ENCODE peak calls at places on chromosomes 2 and 18, in four cellular contexts. One of them, this sample, is unnamed.

GRCh38 chr2:159129301-159129700 is 157.2 kb downstream of the WDSUB1 start:
- DNase-seq in spleen: no peak
- DNase-seq in mesothelial cell of epicardium: no peak
- DNase-seq in testis: no peak
- DNase-seq in this sample: no peak

GRCh38 chr2:40457846-40458245 is 6.0 kb upstream of the SLC8A1 start:
- DNase-seq in spleen: no peak
- DNase-seq in mesothelial cell of epicardium: no peak
- DNase-seq in testis: no peak
- DNase-seq in this sample: no peak

GRCh38 chr2:123015186-123015585 is 1009.9 kb upstream of the CNTNAP5 start:
- DNase-seq in spleen: no peak
- DNase-seq in mesothelial cell of epicardium: no peak
- DNase-seq in testis: no peak
- DNase-seq in this sample: no peak

GRCh38 chr2:26720322-26721166 is 28.0 kb downstream of the KCNK3 start:
- DNase-seq in spleen: no peak
- DNase-seq in mesothelial cell of epicardium: no peak
- DNase-seq in testis: peak
- DNase-seq in this sample: no peak

GRCh38 chr2:146119586-146119985 is 1599.7 kb upstream of the ZEB2 start:
- DNase-seq in spleen: no peak
- DNase-seq in mesothelial cell of epicardium: no peak
- DNase-seq in testis: no peak
- DNase-seq in this sample: no peak

GRCh38 chr18:71666481-71666880 is 877.7 kb downstream of the CBLN2 start:
- DNase-seq in spleen: no peak
- DNase-seq in mesothelial cell of epicardium: no peak
- DNase-seq in testis: no peak
- DNase-seq in this sample: no peak

GRCh38 chr2:71906357-71906973 is 241.2 kb downstream of the CYP26B1 start:
- DNase-seq in spleen: no peak
- DNase-seq in mesothelial cell of epicardium: no peak
- DNase-seq in testis: no peak
- DNase-seq in this sample: no peak

GRCh38 chr2:74544634-74545033 is 9.1 kb downstream of the LOXL3 start:
- DNase-seq in spleen: no peak
- DNase-seq in mesothelial cell of epicardium: no peak
- DNase-seq in testis: no peak
- DNase-seq in this sample: no peak

GRCh38 chr18:57768557-57769326 is 34.4 kb downstream of the ATP8B1 start:
- DNase-seq in spleen: no peak
- DNase-seq in mesothelial cell of epicardium: no peak
- DNase-seq in testis: no peak
- DNase-seq in this sample: no peak

GRCh38 chr2:99700482-99701398 is 210.9 kb upstream of the REV1 start:
- DNase-seq in spleen: no peak
- DNase-seq in mesothelial cell of epicardium: no peak
- DNase-seq in testis: peak
- DNase-seq in this sample: no peak

GRCh38 chr18:35553300-35553699 is 28.2 kb upstream of the GALNT1 start:
- DNase-seq in spleen: no peak
- DNase-seq in mesothelial cell of epicardium: no peak
- DNase-seq in testis: no peak
- DNase-seq in this sample: no peak

GRCh38 chr18:54947115-54947514 is 12.1 kb downstream of the CCDC68 start:
- DNase-seq in spleen: no peak
- DNase-seq in mesothelial cell of epicardium: no peak
- DNase-seq in testis: peak
- DNase-seq in this sample: no peak

GRCh38 chr18:11004951-11005350 is 144.4 kb downstream of the PIEZO2 start:
- DNase-seq in spleen: no peak
- DNase-seq in mesothelial cell of epicardium: no peak
- DNase-seq in testis: no peak
- DNase-seq in this sample: no peak

GRCh38 chr18:44798433-44799048 is 117.9 kb downstream of the SETBP1 start:
- DNase-seq in spleen: no peak
- DNase-seq in mesothelial cell of epicardium: no peak
- DNase-seq in testis: no peak
- DNase-seq in this sample: no peak

GRCh38 chr2:149145314-149146295 is 107.1 kb downstream of the LYPD6B start:
- DNase-seq in spleen: no peak
- DNase-seq in mesothelial cell of epicardium: no peak
- DNase-seq in testis: no peak
- DNase-seq in this sample: no peak

DNA sequence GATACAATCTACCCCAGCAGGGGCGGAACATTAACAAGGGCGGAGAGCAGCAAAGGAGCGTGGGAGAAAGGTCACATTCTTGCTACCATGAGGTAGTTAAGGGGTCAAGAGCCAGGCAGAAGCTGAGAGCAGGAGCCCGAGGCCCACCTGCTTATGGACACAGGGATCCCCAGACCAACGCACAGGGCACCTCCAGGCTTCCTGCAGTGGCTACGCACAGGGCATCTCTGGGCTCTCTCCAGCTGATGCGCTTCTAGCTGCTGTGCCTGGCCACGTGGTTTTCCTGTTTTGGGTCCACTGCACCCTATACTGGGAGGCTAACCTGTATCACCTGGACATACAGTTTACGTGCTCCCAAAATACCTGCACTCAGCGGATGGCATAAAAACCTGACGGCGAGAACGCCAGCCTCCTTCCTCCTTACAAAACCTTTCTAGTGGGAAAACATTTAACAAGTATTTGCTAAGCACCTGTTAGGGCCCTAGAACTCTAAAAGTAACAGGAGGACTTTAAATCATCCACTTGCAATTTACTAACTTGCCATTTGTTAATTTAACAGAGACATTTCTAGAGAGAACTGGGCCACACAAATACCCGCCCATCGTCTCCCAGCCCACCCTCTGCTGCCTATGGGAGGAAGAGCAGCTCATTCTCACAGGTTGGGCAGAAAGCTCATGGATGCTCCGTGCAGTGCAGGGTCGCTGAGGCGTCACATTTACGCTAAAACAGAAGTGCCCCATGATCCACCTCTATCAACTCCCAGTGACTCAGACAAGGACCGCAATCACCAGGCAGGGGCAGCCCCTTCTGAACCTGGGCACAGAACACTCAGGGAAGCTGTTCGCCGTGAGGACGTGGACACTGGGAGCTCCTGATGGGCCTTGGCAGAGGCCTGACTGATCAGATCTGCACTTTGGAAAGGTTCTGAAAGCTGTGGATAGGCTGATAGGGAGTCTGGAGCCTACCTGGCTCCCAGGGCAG is 107.1 kb downstream of the HDAC4 start:
- DNase-seq in spleen: peak
- DNase-seq in mesothelial cell of epicardium: no peak
- DNase-seq in testis: peak
- DNase-seq in this sample: no peak
- TF ChIP-seq CTCF in spleen: no peak
- TF ChIP-seq CTCF in mesothelial cell of epicardium: no peak
- TF ChIP-seq CTCF in testis: no peak
- TF ChIP-seq CTCF in this sample: no peak

GRCh38 chr2:105138643-105139042 is 100.8 kb downstream of the MRPS9 start:
- DNase-seq in spleen: no peak
- DNase-seq in mesothelial cell of epicardium: no peak
- DNase-seq in testis: no peak
- DNase-seq in this sample: no peak

GRCh38 chr2:105129722-105130232 is 91.9 kb downstream of the MRPS9 start:
- DNase-seq in spleen: peak
- DNase-seq in mesothelial cell of epicardium: no peak
- DNase-seq in testis: no peak
- DNase-seq in this sample: no peak

GRCh38 chr2:105135436-105135835 is 97.6 kb downstream of the MRPS9 start:
- DNase-seq in spleen: no peak
- DNase-seq in mesothelial cell of epicardium: no peak
- DNase-seq in testis: no peak
- DNase-seq in this sample: no peak

GRCh38 chr2:105136394-105136793 is 98.5 kb downstream of the MRPS9 start:
- DNase-seq in spleen: no peak
- DNase-seq in mesothelial cell of epicardium: no peak
- DNase-seq in testis: no peak
- DNase-seq in this sample: no peak

GRCh38 chr2:105134076-105134475 is 96.2 kb downstream of the MRPS9 start:
- DNase-seq in spleen: no peak
- DNase-seq in mesothelial cell of epicardium: no peak
- DNase-seq in testis: no peak
- DNase-seq in this sample: no peak
- TF ChIP-seq CTCF in spleen: no peak
- TF ChIP-seq CTCF in mesothelial cell of epicardium: no peak
- TF ChIP-seq CTCF in testis: no peak
- TF ChIP-seq CTCF in this sample: no peak

DNA sequence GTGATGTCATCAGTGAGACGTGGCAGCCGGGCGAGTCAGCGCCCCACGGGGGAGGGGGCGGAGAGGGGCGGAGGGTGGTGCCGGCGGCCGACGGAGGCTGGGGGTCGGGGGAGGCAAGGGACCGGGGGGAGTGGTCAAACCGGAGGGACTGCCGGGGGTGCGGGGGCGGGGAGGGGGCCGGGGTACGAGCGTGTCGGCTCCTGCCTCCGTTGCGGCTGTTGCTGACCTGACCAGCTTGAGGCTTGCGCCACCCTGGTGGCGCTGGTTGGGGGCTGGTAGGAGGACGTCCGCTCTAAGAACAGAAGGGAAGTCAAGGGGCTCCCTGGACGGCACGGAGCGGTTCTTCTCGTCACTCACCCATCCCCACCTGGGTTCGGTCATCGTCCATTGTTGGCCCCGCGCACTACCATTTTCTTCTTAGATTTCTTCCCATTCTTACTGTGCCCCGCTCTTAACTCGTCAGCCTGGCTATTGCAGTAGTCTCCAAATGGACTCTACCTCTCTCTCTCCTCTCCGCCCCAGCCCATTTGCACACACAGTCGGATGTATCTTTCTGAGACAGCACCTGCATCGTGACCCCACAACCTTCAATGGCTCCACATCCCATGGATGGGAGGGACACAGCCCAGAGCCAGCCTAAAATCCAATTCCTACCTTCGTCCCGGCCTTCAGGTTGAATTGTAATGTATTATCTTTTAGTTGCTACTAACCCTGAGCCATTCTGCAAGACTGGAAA is 702 bp upstream of the RAB1A start:
- DNase-seq in spleen: no peak
- DNase-seq in mesothelial cell of epicardium: no peak
- DNase-seq in testis: no peak
- DNase-seq in this sample: no peak
- TF ChIP-seq CTCF in spleen: peak
- TF ChIP-seq CTCF in mesothelial cell of epicardium: no peak
- TF ChIP-seq CTCF in testis: no peak
- TF ChIP-seq CTCF in this sample: no peak

DNA sequence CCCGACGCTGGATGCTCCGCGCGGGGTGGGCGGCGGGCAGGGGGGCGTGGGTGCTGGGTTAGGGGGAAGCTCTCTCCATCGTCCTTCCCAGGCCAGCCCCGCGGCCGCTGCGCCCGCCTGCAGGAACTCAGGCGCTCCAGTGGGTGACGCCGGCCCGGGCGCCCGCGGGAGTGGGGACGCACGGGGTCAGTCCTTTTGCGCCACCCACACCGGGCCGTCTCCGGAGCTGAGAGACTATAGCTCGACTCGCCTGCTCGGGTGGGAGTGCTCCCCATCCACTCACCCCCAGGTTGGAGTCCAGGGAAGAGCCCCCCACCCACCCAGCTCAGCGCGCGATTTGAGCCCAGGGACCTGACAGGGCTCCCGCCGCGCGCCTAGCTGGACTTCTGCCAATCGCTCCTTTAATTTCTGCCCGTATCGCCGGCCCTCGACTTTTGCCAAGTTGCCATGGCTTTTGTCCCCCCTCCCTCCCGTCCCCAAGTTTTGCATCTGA is 205.6 kb upstream of the SMAD2 start:
- DNase-seq in spleen: peak
- DNase-seq in mesothelial cell of epicardium: no peak
- DNase-seq in testis: peak
- DNase-seq in this sample: no peak
- TF ChIP-seq CTCF in spleen: no peak
- TF ChIP-seq CTCF in mesothelial cell of epicardium: no peak
- TF ChIP-seq CTCF in testis: no peak
- TF ChIP-seq CTCF in this sample: no peak

DNA sequence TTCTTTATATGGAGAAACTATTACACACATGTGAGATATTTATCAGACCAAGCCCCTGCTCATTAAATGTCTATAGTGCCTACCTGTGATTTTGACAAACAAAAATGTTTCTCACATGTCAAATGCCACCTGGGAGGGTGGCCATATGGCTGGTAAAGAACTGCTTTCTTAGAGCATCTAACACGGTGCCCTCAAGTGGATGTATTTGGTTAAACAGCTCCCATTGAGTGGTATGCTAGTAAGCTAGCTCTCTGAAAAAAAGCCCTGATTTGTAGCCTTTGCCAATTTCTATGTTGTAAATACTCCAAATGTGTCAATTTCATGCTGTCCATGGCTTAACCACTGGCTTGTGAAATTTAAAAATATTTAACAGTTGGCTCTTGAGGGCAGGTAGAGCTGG is 94.6 kb downstream of the PMAIP1 start:
- DNase-seq in spleen: no peak
- DNase-seq in mesothelial cell of epicardium: no peak
- DNase-seq in testis: no peak
- DNase-seq in this sample: no peak
- TF ChIP-seq CTCF in spleen: no peak
- TF ChIP-seq CTCF in mesothelial cell of epicardium: no peak
- TF ChIP-seq CTCF in testis: no peak
- TF ChIP-seq CTCF in this sample: no peak

DNA sequence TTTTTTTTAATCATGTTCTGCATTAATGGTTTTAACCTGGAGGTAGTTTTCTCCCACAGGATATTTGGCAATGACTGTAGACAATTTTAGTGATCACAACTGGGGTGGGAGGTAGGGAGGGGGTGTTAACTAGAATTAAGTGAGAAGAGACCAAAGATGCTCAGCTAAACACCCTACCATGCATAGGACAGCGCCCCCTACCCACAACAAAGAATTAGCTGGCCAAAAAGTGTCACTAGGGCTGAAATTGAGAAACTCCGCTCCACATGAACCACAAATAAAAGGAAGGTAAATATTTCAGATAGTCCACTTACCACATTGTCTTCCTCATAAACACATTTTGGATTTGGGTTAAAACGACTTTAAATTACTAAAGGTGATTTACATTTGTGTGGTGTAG is 942.6 kb downstream of the SUCLG1 start:
- DNase-seq in spleen: no peak
- DNase-seq in mesothelial cell of epicardium: no peak
- DNase-seq in testis: peak
- DNase-seq in this sample: no peak
- TF ChIP-seq CTCF in spleen: no peak
- TF ChIP-seq CTCF in mesothelial cell of epicardium: no peak
- TF ChIP-seq CTCF in testis: no peak
- TF ChIP-seq CTCF in this sample: peak

DNA sequence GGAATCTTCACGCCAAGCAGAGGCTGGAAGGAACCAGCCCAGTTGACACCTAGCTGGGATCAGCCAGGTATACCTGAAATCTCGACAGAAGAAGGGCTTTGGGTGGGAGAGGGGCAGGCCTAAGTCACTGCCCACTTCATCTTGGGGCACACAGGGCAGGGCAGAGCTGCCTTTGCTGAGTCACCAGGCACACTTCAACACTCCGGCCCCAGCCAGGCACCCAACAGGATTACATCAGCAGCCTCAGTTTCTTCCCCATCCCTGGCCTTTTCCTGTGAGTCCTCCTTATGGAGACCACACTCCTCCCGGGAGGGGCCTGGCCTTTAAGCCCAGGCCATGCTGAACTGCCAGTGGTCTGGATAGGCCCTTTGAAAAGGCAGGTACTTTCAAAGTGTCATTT is 201.7 kb upstream of the HS6ST1 start:
- DNase-seq in spleen: no peak
- DNase-seq in mesothelial cell of epicardium: no peak
- DNase-seq in testis: no peak
- DNase-seq in this sample: no peak
- TF ChIP-seq CTCF in spleen: no peak
- TF ChIP-seq CTCF in mesothelial cell of epicardium: no peak
- TF ChIP-seq CTCF in testis: no peak
- TF ChIP-seq CTCF in this sample: no peak

This sample was measured in neural crest cell.